ENCODE peak calls at places on chromosomes 11 and 22, in five cellular contexts. O, Q, B, Y and F are unnamed samples.

GRCh38 chr11:18749681-18750319 is 23.8 kb upstream of the IGSF22 start:
- DNase-seq in O (peak; percentile 39), Q (no peak), B (no peak), Y (peak; percentile 26), F (no peak)

GRCh38 chr22:32852346-32853251 is 51.1 kb downstream of the TIMP3 start:
- DNase-seq in O (no peak), Q (no peak), B (no peak), Y (no peak), F (no peak)

GRCh38 chr11:85663080-85663729 is 1.7 kb downstream of the CREBZF start:
- DNase-seq in O (no peak), Q (no peak), B (no peak), Y (no peak), F (no peak)

GRCh38 chr11:2091786-2092463 is 47.3 kb downstream of the IGF2 start:
- DNase-seq in O (no peak), Q (no peak), B (no peak), Y (no peak), F (peak; percentile 55)

GRCh38 chr11:1732421-1733008 is 17.9 kb downstream of the IFITM10 start:
- DNase-seq in O (no peak), Q (no peak), B (no peak), Y (no peak), F (no peak)

GRCh38 chr11:60378359-60378758 is at the start of gene MS4A7:
- DNase-seq in O (no peak), Q (no peak), B (no peak), Y (no peak), F (no peak)

GRCh38 chr11:76102772-76103171 is 103.5 kb downstream of the WNT11 start:
- DNase-seq in O (no peak), Q (no peak), B (no peak), Y (no peak), F (no peak)

GRCh38 chr11:73818838-73819237 is 31.2 kb downstream of the MRPL48 start:
- DNase-seq in O (no peak), Q (no peak), B (no peak), Y (no peak), F (no peak)

GRCh38 chr11:131871061-131871460 is 500.6 kb downstream of the NTM start:
- DNase-seq in O (no peak), Q (no peak), B (no peak), Y (no peak), F (no peak)

GRCh38 chr11:31001432-31001831 is 368.1 kb downstream of the DCDC1 start:
- DNase-seq in O (no peak), Q (no peak), B (no peak), Y (no peak), F (no peak)

GRCh38 chr22:33515733-33516297 is 404.5 kb downstream of the LARGE1 start:
- DNase-seq in O (no peak), Q (peak; percentile 25), B (no peak), Y (no peak), F (no peak)

GRCh38 chr11:132205006-132205405 is 834.6 kb downstream of the NTM start:
- DNase-seq in O (no peak), Q (no peak), B (no peak), Y (no peak), F (no peak)